ENCODE peak calls at places on chromosome 2, in eight cellular contexts. U, F, K, I, Z, D, Q and M are unnamed samples.
A peak's percentile ranks its signal among the peaks of the same experiment; 100 is the strongest.

GRCh38 chr2:164869420-164869772 is 27.8 kb upstream of the COBLL1 start:
- DNase-seq in U (no peak), Z (no peak), I (no peak), Q (no peak), D (no peak), F (no peak), K (no peak), M (no peak)

GRCh38 chr2:54287532-54287931 is 31.5 kb upstream of the TSPYL6 start:
- DNase-seq in Q (no peak), D (peak; percentile 48), I (no peak), F (no peak), Z (no peak), U (peak; percentile 20), K (no peak), M (no peak)

GRCh38 chr2:180747728-180748127 is 232.7 kb upstream of the UBE2E3 start:
- DNase-seq in I (no peak), U (no peak), Z (no peak), F (no peak), Q (no peak), K (no peak), D (no peak), M (no peak)

GRCh38 chr2:178404380-178404767 is 46.6 kb downstream of the PRKRA start:
- DNase-seq in U (peak; percentile 22), F (no peak), Z (no peak), K (no peak), Q (peak; percentile 75), I (no peak), D (no peak), M (no peak)

GRCh38 chr2:185738679-185739472 is at the start of gene FSIP2:
- DNase-seq in F (peak; percentile 69), I (no peak), Z (no peak), K (peak; percentile 98), D (peak; percentile 49), U (peak; percentile 70), Q (peak; percentile 88), M (peak; percentile 77)

GRCh38 chr2:20595439-20596192 is 55.3 kb downstream of the HS1BP3 start:
- DNase-seq in Z (no peak), U (no peak), D (peak; percentile 35), Q (peak; percentile 77), F (peak; percentile 58), I (peak; percentile 14), K (no peak), M (peak; percentile 67)

GRCh38 chr2:123762221-123762620 is 262.9 kb upstream of the CNTNAP5 start:
- DNase-seq in Q (no peak), Z (no peak), D (no peak), U (no peak), F (no peak), I (no peak), K (no peak), M (no peak)

GRCh38 chr2:67854798-67855197 is 208.0 kb downstream of the C1D start:
- DNase-seq in Q (no peak), Z (no peak), U (no peak), I (no peak), K (no peak), D (no peak), F (no peak), M (no peak)

GRCh38 chr2:207061181-207061580 is 104.6 kb downstream of the KLF7 start:
- DNase-seq in Z (no peak), Q (no peak), I (no peak), D (no peak), F (no peak), K (no peak), U (no peak), M (no peak)

GRCh38 chr2:138699421-138699820 is 80.8 kb downstream of the NXPH2 start:
- DNase-seq in F (no peak), Z (no peak), U (no peak), Q (no peak), D (no peak), K (no peak), I (no peak), M (no peak)

GRCh38 chr2:118130385-118130784 is 42.1 kb downstream of the INSIG2 start:
- DNase-seq in Z (no peak), K (no peak), U (no peak), I (no peak), D (no peak), F (no peak), Q (no peak), M (no peak)

GRCh38 chr2:142521492-142521891 is 356.0 kb upstream of the KYNU start:
- DNase-seq in Q (no peak), Z (no peak), K (no peak), D (no peak), U (no peak), F (no peak), I (no peak), M (no peak)

GRCh38 chr2:238720232-238720672 is 127.6 kb upstream of the TWIST2 start:
- DNase-seq in I (no peak), U (no peak), Z (no peak), Q (peak; percentile 64), F (no peak), K (peak; percentile 76), D (no peak), M (no peak)

GRCh38 chr2:74020717-74021406 is 36.2 kb downstream of the TET3 start:
- DNase-seq in K (no peak), F (no peak), D (no peak), Q (no peak), Z (no peak), U (no peak), I (no peak), M (no peak)